ENCODE peak calls at places on chromosomes 13 and 19, in four cellular contexts. One of them, this sample, is unnamed.

GRCh38 chr19:10109528-10109927 is 2.0 kb upstream of the P2RY11 start:
- DNase-seq in body of pancreas: no peak
- DNase-seq in transverse colon: no peak
- DNase-seq in heart left ventricle: no peak
- DNase-seq in this sample: peak; percentile 95

GRCh38 chr13:112449545-112449930 is 73.4 kb downstream of the SPACA7 start:
- DNase-seq in transverse colon: no peak
- DNase-seq in body of pancreas: no peak
- DNase-seq in heart left ventricle: no peak
- DNase-seq in this sample: no peak

GRCh38 chr13:103663996-103664395 is 597.8 kb upstream of the SLC10A2 start:
- DNase-seq in heart left ventricle: no peak
- DNase-seq in body of pancreas: no peak
- DNase-seq in transverse colon: no peak
- DNase-seq in this sample: no peak

GRCh38 chr19:55086730-55087541 is 11.3 kb downstream of the EPS8L1 start:
- DNase-seq in body of pancreas: peak; percentile 77
- DNase-seq in heart left ventricle: peak; percentile 96
- DNase-seq in transverse colon: peak; percentile 93
- DNase-seq in this sample: no peak

GRCh38 chr19:57620673-57621348 is 6.8 kb downstream of the ZNF134 start:
- DNase-seq in heart left ventricle: no peak
- DNase-seq in transverse colon: no peak
- DNase-seq in body of pancreas: no peak
- DNase-seq in this sample: peak; percentile 16

GRCh38 chr19:50214699-50215543 is 11.5 kb downstream of the MYH14 start:
- DNase-seq in transverse colon: peak; percentile 90
- DNase-seq in body of pancreas: peak; percentile 88
- DNase-seq in heart left ventricle: no peak
- DNase-seq in this sample: no peak

GRCh38 chr19:48443262-48443661 is 2.5 kb upstream of the GRWD1 start:
- DNase-seq in heart left ventricle: no peak
- DNase-seq in transverse colon: no peak
- DNase-seq in body of pancreas: peak; percentile 57
- DNase-seq in this sample: no peak

GRCh38 chr13:45765464-45765863 is 63.3 kb downstream of the CBY2 start:
- DNase-seq in transverse colon: no peak
- DNase-seq in body of pancreas: no peak
- DNase-seq in heart left ventricle: no peak
- DNase-seq in this sample: no peak

GRCh38 chr19:17784201-17785008 is 10.5 kb upstream of the B3GNT3 start:
- DNase-seq in heart left ventricle: peak; percentile 61
- DNase-seq in body of pancreas: peak; percentile 70
- DNase-seq in transverse colon: peak; percentile 76
- DNase-seq in this sample: no peak

GRCh38 chr19:44752816-44753618 is 4.5 kb downstream of the BCL3 start:
- DNase-seq in body of pancreas: peak; percentile 94
- DNase-seq in heart left ventricle: peak; percentile 93
- DNase-seq in transverse colon: peak; percentile 96
- DNase-seq in this sample: no peak

GRCh38 chr13:105343134-105343806 is 1192.2 kb downstream of the EFNB2 start:
- DNase-seq in transverse colon: no peak
- DNase-seq in heart left ventricle: no peak
- DNase-seq in body of pancreas: no peak
- DNase-seq in this sample: no peak

GRCh38 chr13:44921931-44922758 is 67.1 kb downstream of the NUFIP1 start:
- DNase-seq in heart left ventricle: peak; percentile 44
- DNase-seq in transverse colon: peak; percentile 31
- DNase-seq in body of pancreas: peak; percentile 80
- DNase-seq in this sample: peak; percentile 94

GRCh38 chr19:16283103-16283469 is 41.5 kb upstream of the KLF2 start:
- DNase-seq in body of pancreas: no peak
- DNase-seq in heart left ventricle: no peak
- DNase-seq in transverse colon: no peak
- DNase-seq in this sample: no peak

GRCh38 chr19:9431475-9431874 is 3.9 kb downstream of the ZNF266 start:
- DNase-seq in heart left ventricle: peak; percentile 25
- DNase-seq in transverse colon: no peak
- DNase-seq in body of pancreas: no peak
- DNase-seq in this sample: no peak

GRCh38 chr19:5775668-5776309 is 8.8 kb downstream of the PRR22 start:
- DNase-seq in transverse colon: no peak
- DNase-seq in heart left ventricle: no peak
- DNase-seq in body of pancreas: peak; percentile 43
- DNase-seq in this sample: peak; percentile 93

GRCh38 chr19:48650974-48651681 is 5.1 kb upstream of the CA11 start:
- DNase-seq in heart left ventricle: no peak
- DNase-seq in body of pancreas: no peak
- DNase-seq in transverse colon: no peak
- DNase-seq in this sample: no peak

GRCh38 chr13:75161804-75162203 is 320.2 kb downstream of the TBC1D4 start:
- DNase-seq in body of pancreas: no peak
- DNase-seq in heart left ventricle: no peak
- DNase-seq in transverse colon: no peak
- DNase-seq in this sample: no peak

GRCh38 chr19:45501730-45502014 is 3.4 kb downstream of the PPM1N start:
- DNase-seq in heart left ventricle: no peak
- DNase-seq in body of pancreas: no peak
- DNase-seq in transverse colon: no peak
- DNase-seq in this sample: no peak

GRCh38 chr19:46872967-46873366 is 12.2 kb downstream of the ARHGAP35 start:
- DNase-seq in body of pancreas: no peak
- DNase-seq in transverse colon: no peak
- DNase-seq in heart left ventricle: no peak
- DNase-seq in this sample: no peak

GRCh38 chr13:45229172-45229571 is 28.3 kb upstream of the KCTD4 start:
- DNase-seq in body of pancreas: no peak
- DNase-seq in heart left ventricle: no peak
- DNase-seq in transverse colon: no peak
- DNase-seq in this sample: no peak

GRCh38 chr13:38819053-38819452 is 132.2 kb downstream of the FREM2 start:
- DNase-seq in heart left ventricle: no peak
- DNase-seq in transverse colon: no peak
- DNase-seq in body of pancreas: peak; percentile 48
- DNase-seq in this sample: no peak

GRCh38 chr19:46288896-46289588 is 7.8 kb upstream of the HIF3A start:
- DNase-seq in transverse colon: no peak
- DNase-seq in body of pancreas: no peak
- DNase-seq in heart left ventricle: peak; percentile 46
- DNase-seq in this sample: no peak

DNA sequence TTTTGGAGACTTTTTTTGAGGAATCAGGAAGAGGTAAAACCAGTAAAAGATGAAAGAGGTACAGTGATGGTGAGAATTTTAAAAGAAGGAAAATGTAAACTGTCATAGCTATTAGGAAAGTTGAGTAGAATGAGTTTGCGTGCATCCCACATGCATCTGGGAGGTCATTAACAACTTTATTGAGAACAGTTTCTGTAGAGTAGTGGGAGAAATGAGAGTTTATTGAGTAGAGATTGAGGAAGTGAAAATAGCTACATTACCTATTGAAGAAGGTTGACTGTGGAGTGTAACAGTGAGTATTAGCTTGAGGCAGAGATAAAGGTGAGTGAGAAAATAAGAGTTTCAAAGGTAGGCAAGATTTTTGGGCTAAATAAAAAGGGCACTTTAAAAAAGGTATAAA is 38.7 kb downstream of the BRCA2 start:
- DNase-seq in transverse colon: no peak
- DNase-seq in heart left ventricle: no peak
- DNase-seq in body of pancreas: no peak
- DNase-seq in this sample: no peak
- H3K4me1 ChIP-seq in transverse colon: no peaks in the 10 kb centered on the region
- H3K4me1 ChIP-seq in heart left ventricle: no peaks in the 10 kb centered on the region
- H3K4me1 ChIP-seq in body of pancreas: no peaks in the 10 kb centered on the region
- H3K4me1 ChIP-seq in this sample: no peaks in the 10 kb centered on the region

DNA sequence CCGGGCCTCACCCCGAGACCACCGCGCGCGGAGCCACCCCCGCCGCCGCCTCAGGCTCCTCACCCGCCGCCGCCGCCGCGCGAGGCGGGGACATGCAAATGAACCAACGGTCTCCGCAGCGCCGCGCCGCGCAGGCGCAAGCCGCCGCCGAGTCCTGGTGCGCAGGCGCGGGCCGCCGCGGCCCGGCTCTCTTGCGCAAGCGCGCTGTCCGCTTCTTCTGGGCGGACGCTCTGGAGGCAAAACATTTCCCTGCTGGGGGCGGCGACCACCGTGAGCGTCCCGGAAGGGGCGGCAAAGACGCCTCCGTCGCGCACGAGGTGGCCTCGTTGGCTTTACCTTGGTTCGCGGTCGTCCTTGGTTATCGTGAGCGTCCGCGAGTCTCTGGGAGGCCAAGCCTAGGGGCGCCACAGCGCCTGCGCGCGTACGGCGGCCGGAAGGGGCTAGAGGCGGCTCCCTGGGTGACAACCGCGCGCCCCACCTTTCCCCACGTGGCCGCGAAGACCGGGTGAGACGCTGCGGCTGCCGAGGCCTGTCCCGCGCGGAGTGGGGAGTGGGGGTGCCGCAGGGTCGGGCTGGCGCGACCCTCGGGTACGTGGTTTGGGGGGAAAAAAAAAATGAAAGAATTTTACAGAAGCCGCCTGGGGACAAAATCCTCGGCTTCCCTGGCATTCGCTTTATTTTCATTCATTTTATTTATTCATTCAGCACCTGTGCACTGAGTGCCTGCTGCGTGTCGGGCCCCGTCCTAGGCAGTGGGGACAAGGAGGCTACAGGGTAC is at the start of the genes ARMC6 and SUGP2:
- DNase-seq in transverse colon: peak; percentile 89
- DNase-seq in body of pancreas: peak; percentile 87
- DNase-seq in heart left ventricle: peak; percentile 87
- DNase-seq in this sample: no peak
- TF ChIP-seq POLR2A in transverse colon: peak; percentile 51
- TF ChIP-seq POLR2A in body of pancreas: peak; percentile 57
- TF ChIP-seq POLR2A in heart left ventricle: peak; percentile 69
- TF ChIP-seq POLR2A in this sample: no peak

DNA sequence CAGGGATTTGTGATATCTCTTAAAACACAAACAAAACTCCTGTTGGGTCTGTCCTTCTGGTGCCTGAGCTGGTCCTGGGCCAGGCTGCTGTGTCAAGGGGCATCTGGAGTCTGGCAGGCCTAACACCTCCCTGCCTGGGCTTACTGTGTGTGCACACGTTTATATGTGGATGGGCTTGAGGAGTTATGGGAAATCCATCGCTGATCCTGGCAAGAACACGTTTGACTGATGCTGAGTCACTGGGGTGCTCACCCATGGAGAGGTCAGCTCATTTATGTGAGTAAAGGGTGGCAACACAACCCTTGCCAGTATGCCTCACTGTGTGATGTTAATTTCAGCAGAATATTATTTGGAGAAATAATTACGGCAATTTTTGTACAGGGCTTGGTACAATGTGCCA is 44.5 kb upstream of the PCDH8 start:
- DNase-seq in body of pancreas: no peak
- DNase-seq in heart left ventricle: no peak
- DNase-seq in transverse colon: no peak
- DNase-seq in this sample: no peak
- H3K27ac ChIP-seq in body of pancreas: no peak overlapping the region
- H3K27ac ChIP-seq in heart left ventricle: no peak overlapping the region
- H3K27ac ChIP-seq in transverse colon: no peak overlapping the region
- H3K27ac ChIP-seq in this sample: no peak overlapping the region

DNA sequence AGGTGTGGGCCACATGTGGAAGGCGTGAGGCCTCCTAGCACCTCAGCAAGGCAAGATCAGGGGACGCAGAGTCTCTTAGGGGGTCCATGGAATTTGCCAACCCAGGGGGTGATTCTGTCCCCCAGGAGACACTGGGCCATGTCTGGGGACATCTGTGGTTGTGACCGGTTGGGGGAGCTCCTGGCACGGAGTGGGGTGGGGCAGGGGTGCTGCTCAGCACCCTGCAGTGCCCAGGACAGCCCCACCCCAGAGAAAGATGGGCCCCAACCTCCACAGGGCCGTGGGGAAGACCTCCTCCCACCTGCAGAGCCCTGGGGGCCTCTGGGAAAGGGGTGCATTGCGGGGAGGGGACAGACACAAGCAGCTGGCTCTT is 4.0 kb downstream of the MKNK2 start:
- DNase-seq in heart left ventricle: no peak
- DNase-seq in transverse colon: no peak
- DNase-seq in body of pancreas: peak; percentile 22
- DNase-seq in this sample: no peak
- H3K4me1 ChIP-seq in heart left ventricle: peaks cover 84% of the 10 kb centered on the region
- H3K4me1 ChIP-seq in transverse colon: peaks cover 70% of the 10 kb centered on the region
- H3K4me1 ChIP-seq in body of pancreas: peaks cover 85% of the 10 kb centered on the region
- H3K4me1 ChIP-seq in this sample: peaks cover 85% of the 10 kb centered on the region

GRCh38 chr19:35931874-35932202 is 4.3 kb upstream of the LRFN3 start:
- DNase-seq in transverse colon: no peak
- DNase-seq in body of pancreas: no peak
- DNase-seq in heart left ventricle: no peak
- DNase-seq in this sample: no peak

GRCh38 chr19:35928507-35928906 is 7.7 kb upstream of the LRFN3 start:
- DNase-seq in transverse colon: no peak
- DNase-seq in body of pancreas: no peak
- DNase-seq in heart left ventricle: no peak
- DNase-seq in this sample: no peak

GRCh38 chr19:35935911-35936737 is at the start of gene LRFN3:
- DNase-seq in body of pancreas: peak; percentile 72
- DNase-seq in transverse colon: peak; percentile 81
- DNase-seq in heart left ventricle: peak; percentile 77
- DNase-seq in this sample: no peak

GRCh38 chr19:35932291-35932936 is 3.8 kb upstream of the LRFN3 start:
- DNase-seq in body of pancreas: no peak
- DNase-seq in transverse colon: no peak
- DNase-seq in heart left ventricle: no peak
- DNase-seq in this sample: no peak

DNA sequence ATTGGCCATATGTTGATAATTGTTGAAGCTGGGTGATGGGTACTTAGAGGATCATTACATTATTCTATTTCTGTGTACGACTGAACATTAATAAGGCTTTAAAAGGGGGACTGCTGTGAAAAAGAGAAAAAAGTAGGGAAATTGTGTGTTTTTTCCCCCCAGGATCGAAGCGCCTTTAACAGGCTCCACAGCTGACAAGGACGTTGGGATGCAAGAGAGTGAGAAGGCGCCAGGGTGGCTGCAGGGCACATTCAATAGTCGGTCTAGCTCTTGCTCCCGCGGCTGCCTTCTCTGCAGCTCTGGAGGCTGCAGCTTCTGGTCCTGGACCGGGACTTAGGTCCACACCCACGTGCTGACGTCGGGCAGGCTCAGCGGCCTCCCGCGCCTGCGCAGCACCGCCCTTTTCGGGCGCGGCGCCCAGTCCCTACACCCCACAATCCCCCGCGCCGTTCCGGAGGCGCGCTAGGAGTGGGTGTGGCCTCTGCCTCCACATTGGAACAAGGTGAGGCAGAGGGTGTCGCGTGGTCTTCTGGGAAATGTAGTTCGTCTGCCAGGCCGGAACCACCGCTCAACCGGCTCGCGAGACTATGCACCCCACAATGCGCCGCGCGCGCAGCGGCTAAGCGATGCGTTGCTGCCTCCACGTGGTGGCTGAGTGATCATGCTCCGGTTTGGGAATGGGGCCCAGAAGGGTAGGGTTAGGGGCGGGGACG is 4.9 kb upstream of the LRFN3 start:
- DNase-seq in heart left ventricle: peak; percentile 99
- DNase-seq in transverse colon: peak; percentile 100
- DNase-seq in body of pancreas: peak; percentile 100
- DNase-seq in this sample: peak; percentile 100
- TF ChIP-seq POLR2A in heart left ventricle: peak; percentile 92
- TF ChIP-seq POLR2A in transverse colon: peak; percentile 82
- TF ChIP-seq POLR2A in body of pancreas: peak; percentile 80
- TF ChIP-seq POLR2A in this sample: no peak

GRCh38 chr13:53092931-53093330 is 64.3 kb downstream of the OLFM4 start:
- DNase-seq in transverse colon: no peak
- DNase-seq in heart left ventricle: no peak
- DNase-seq in body of pancreas: no peak
- DNase-seq in this sample: no peak
- H3K27ac ChIP-seq in transverse colon: no peak overlapping the region
- H3K27ac ChIP-seq in heart left ventricle: no peak overlapping the region
- H3K27ac ChIP-seq in body of pancreas: no peak overlapping the region
- H3K27ac ChIP-seq in this sample: no peak overlapping the region

This sample was measured in vagina.